ENCODE peak calls at places on chromosomes 1 and 21, in ten cellular contexts. One of them, this sample, is unnamed.

GRCh38 chr1:245684111-245684510 is 529.3 kb downstream of the KIF26B start:
- DNase-seq in naive thymus-derived CD4-positive, alpha-beta T cell: no peak
- DNase-seq in CD4-positive, alpha-beta T cell: no peak
- DNase-seq in heart left ventricle: no peak
- DNase-seq in OCI-LY7: no peak
- DNase-seq in breast epithelium: no peak
- DNase-seq in IMR-90: no peak
- DNase-seq in aorta: no peak
- DNase-seq in left ventricle myocardium inferior: no peak
- DNase-seq in effector memory CD4-positive, alpha-beta T cell: no peak
- DNase-seq in this sample: no peak

GRCh38 chr1:201404016-201404598 is 5.0 kb upstream of the LAD1 start:
- DNase-seq in naive thymus-derived CD4-positive, alpha-beta T cell: no peak
- DNase-seq in CD4-positive, alpha-beta T cell: no peak
- DNase-seq in heart left ventricle: no peak
- DNase-seq in OCI-LY7: no peak
- DNase-seq in breast epithelium: no peak
- DNase-seq in IMR-90: no peak
- DNase-seq in aorta: no peak
- DNase-seq in left ventricle myocardium inferior: no peak
- DNase-seq in effector memory CD4-positive, alpha-beta T cell: no peak
- DNase-seq in this sample: no peak

GRCh38 chr1:85554630-85555327 is 25.8 kb upstream of the CCN1 start:
- DNase-seq in naive thymus-derived CD4-positive, alpha-beta T cell: no peak
- DNase-seq in CD4-positive, alpha-beta T cell: no peak
- DNase-seq in heart left ventricle: no peak
- DNase-seq in OCI-LY7: no peak
- DNase-seq in breast epithelium: no peak
- DNase-seq in IMR-90: peak; percentile 70
- DNase-seq in aorta: no peak
- DNase-seq in left ventricle myocardium inferior: no peak
- DNase-seq in effector memory CD4-positive, alpha-beta T cell: no peak
- DNase-seq in this sample: no peak

GRCh38 chr1:211327341-211327921 is 798 bp downstream of the TRAF5 start:
- DNase-seq in naive thymus-derived CD4-positive, alpha-beta T cell: no peak
- DNase-seq in CD4-positive, alpha-beta T cell: peak; percentile 33
- DNase-seq in heart left ventricle: peak; percentile 25
- DNase-seq in OCI-LY7: peak; percentile 59
- DNase-seq in breast epithelium: no peak
- DNase-seq in IMR-90: peak; percentile 71
- DNase-seq in aorta: no peak
- DNase-seq in left ventricle myocardium inferior: no peak
- DNase-seq in effector memory CD4-positive, alpha-beta T cell: no peak
- DNase-seq in this sample: no peak

GRCh38 chr1:112546076-112546475 is 37.3 kb downstream of the WNT2B start:
- DNase-seq in naive thymus-derived CD4-positive, alpha-beta T cell: no peak
- DNase-seq in CD4-positive, alpha-beta T cell: no peak
- DNase-seq in heart left ventricle: no peak
- DNase-seq in OCI-LY7: no peak
- DNase-seq in breast epithelium: no peak
- DNase-seq in IMR-90: no peak
- DNase-seq in aorta: no peak
- DNase-seq in left ventricle myocardium inferior: no peak
- DNase-seq in effector memory CD4-positive, alpha-beta T cell: no peak
- DNase-seq in this sample: no peak

GRCh38 chr1:22031214-22031962 is 21.1 kb upstream of the CDC42 start:
- DNase-seq in naive thymus-derived CD4-positive, alpha-beta T cell: peak; percentile 18
- DNase-seq in CD4-positive, alpha-beta T cell: peak; percentile 33
- DNase-seq in heart left ventricle: peak; percentile 62
- DNase-seq in OCI-LY7: no peak
- DNase-seq in breast epithelium: peak; percentile 74
- DNase-seq in IMR-90: no peak
- DNase-seq in aorta: no peak
- DNase-seq in left ventricle myocardium inferior: no peak
- DNase-seq in effector memory CD4-positive, alpha-beta T cell: no peak
- DNase-seq in this sample: no peak

GRCh38 chr1:150622219-150622975 is 7.0 kb downstream of the ENSA start:
- DNase-seq in naive thymus-derived CD4-positive, alpha-beta T cell: no peak
- DNase-seq in CD4-positive, alpha-beta T cell: no peak
- DNase-seq in heart left ventricle: peak; percentile 72
- DNase-seq in OCI-LY7: no peak
- DNase-seq in breast epithelium: no peak
- DNase-seq in IMR-90: no peak
- DNase-seq in aorta: peak; percentile 82
- DNase-seq in left ventricle myocardium inferior: peak; percentile 59
- DNase-seq in effector memory CD4-positive, alpha-beta T cell: no peak
- DNase-seq in this sample: no peak

GRCh38 chr1:20593766-20594165 is 4.9 kb downstream of the CDA start:
- DNase-seq in naive thymus-derived CD4-positive, alpha-beta T cell: no peak
- DNase-seq in CD4-positive, alpha-beta T cell: no peak
- DNase-seq in heart left ventricle: no peak
- DNase-seq in OCI-LY7: peak; percentile 51
- DNase-seq in breast epithelium: no peak
- DNase-seq in IMR-90: no peak
- DNase-seq in aorta: no peak
- DNase-seq in left ventricle myocardium inferior: no peak
- DNase-seq in effector memory CD4-positive, alpha-beta T cell: no peak
- DNase-seq in this sample: no peak

GRCh38 chr21:14414932-14415508 is 32.1 kb upstream of the HSPA13 start:
- DNase-seq in naive thymus-derived CD4-positive, alpha-beta T cell: no peak
- DNase-seq in CD4-positive, alpha-beta T cell: no peak
- DNase-seq in heart left ventricle: no peak
- DNase-seq in OCI-LY7: no peak
- DNase-seq in breast epithelium: no peak
- DNase-seq in IMR-90: no peak
- DNase-seq in aorta: no peak
- DNase-seq in left ventricle myocardium inferior: no peak
- DNase-seq in effector memory CD4-positive, alpha-beta T cell: no peak
- DNase-seq in this sample: no peak

GRCh38 chr21:38667466-38667865 is 138.3 kb upstream of the ETS2 start:
- DNase-seq in naive thymus-derived CD4-positive, alpha-beta T cell: no peak
- DNase-seq in CD4-positive, alpha-beta T cell: no peak
- DNase-seq in heart left ventricle: no peak
- DNase-seq in OCI-LY7: no peak
- DNase-seq in breast epithelium: no peak
- DNase-seq in IMR-90: no peak
- DNase-seq in aorta: no peak
- DNase-seq in left ventricle myocardium inferior: no peak
- DNase-seq in effector memory CD4-positive, alpha-beta T cell: no peak
- DNase-seq in this sample: no peak

GRCh38 chr1:163747261-163747660 is 425.5 kb downstream of the NUF2 start:
- DNase-seq in naive thymus-derived CD4-positive, alpha-beta T cell: no peak
- DNase-seq in CD4-positive, alpha-beta T cell: no peak
- DNase-seq in heart left ventricle: no peak
- DNase-seq in OCI-LY7: no peak
- DNase-seq in breast epithelium: no peak
- DNase-seq in IMR-90: no peak
- DNase-seq in aorta: no peak
- DNase-seq in left ventricle myocardium inferior: no peak
- DNase-seq in effector memory CD4-positive, alpha-beta T cell: no peak
- DNase-seq in this sample: no peak

GRCh38 chr1:4062041-4062440 is 162.0 kb upstream of the C1orf174 start:
- DNase-seq in naive thymus-derived CD4-positive, alpha-beta T cell: no peak
- DNase-seq in CD4-positive, alpha-beta T cell: no peak
- DNase-seq in heart left ventricle: no peak
- DNase-seq in OCI-LY7: no peak
- DNase-seq in breast epithelium: no peak
- DNase-seq in IMR-90: no peak
- DNase-seq in aorta: peak; percentile 59
- DNase-seq in left ventricle myocardium inferior: no peak
- DNase-seq in effector memory CD4-positive, alpha-beta T cell: no peak
- DNase-seq in this sample: no peak
- H3K9me3 ChIP-seq in naive thymus-derived CD4-positive, alpha-beta T cell: no peaks in the 10 kb centered on the region
- H3K9me3 ChIP-seq in CD4-positive, alpha-beta T cell: no peaks in the 10 kb centered on the region
- H3K9me3 ChIP-seq in heart left ventricle: no peaks in the 10 kb centered on the region
- H3K9me3 ChIP-seq in OCI-LY7: no peaks in the 10 kb centered on the region
- H3K9me3 ChIP-seq in breast epithelium: no peaks in the 10 kb centered on the region
- H3K9me3 ChIP-seq in IMR-90: peaks cover 51% of the 10 kb centered on the region
- H3K9me3 ChIP-seq in aorta: no peaks in the 10 kb centered on the region
- H3K9me3 ChIP-seq in left ventricle myocardium inferior: no peaks in the 10 kb centered on the region
- H3K9me3 ChIP-seq in effector memory CD4-positive, alpha-beta T cell: no peaks in the 10 kb centered on the region
- H3K9me3 ChIP-seq in this sample: no peaks in the 10 kb centered on the region

GRCh38 chr1:204924013-204924759 is 53.5 kb downstream of the NFASC start:
- DNase-seq in naive thymus-derived CD4-positive, alpha-beta T cell: no peak
- DNase-seq in CD4-positive, alpha-beta T cell: no peak
- DNase-seq in heart left ventricle: no peak
- DNase-seq in OCI-LY7: no peak
- DNase-seq in breast epithelium: no peak
- DNase-seq in IMR-90: no peak
- DNase-seq in aorta: no peak
- DNase-seq in left ventricle myocardium inferior: no peak
- DNase-seq in effector memory CD4-positive, alpha-beta T cell: no peak
- DNase-seq in this sample: no peak

GRCh38 chr1:204920967-204921366 is 50.3 kb downstream of the NFASC start:
- DNase-seq in naive thymus-derived CD4-positive, alpha-beta T cell: no peak
- DNase-seq in CD4-positive, alpha-beta T cell: no peak
- DNase-seq in heart left ventricle: no peak
- DNase-seq in OCI-LY7: no peak
- DNase-seq in breast epithelium: no peak
- DNase-seq in IMR-90: no peak
- DNase-seq in aorta: no peak
- DNase-seq in left ventricle myocardium inferior: no peak
- DNase-seq in effector memory CD4-positive, alpha-beta T cell: no peak
- DNase-seq in this sample: no peak

GRCh38 chr1:204923626-204924012 is 53.0 kb downstream of the NFASC start:
- DNase-seq in naive thymus-derived CD4-positive, alpha-beta T cell: no peak
- DNase-seq in CD4-positive, alpha-beta T cell: no peak
- DNase-seq in heart left ventricle: no peak
- DNase-seq in OCI-LY7: no peak
- DNase-seq in breast epithelium: no peak
- DNase-seq in IMR-90: no peak
- DNase-seq in aorta: no peak
- DNase-seq in left ventricle myocardium inferior: no peak
- DNase-seq in effector memory CD4-positive, alpha-beta T cell: no peak
- DNase-seq in this sample: no peak

GRCh38 chr1:204921855-204922516 is 51.3 kb downstream of the NFASC start:
- DNase-seq in naive thymus-derived CD4-positive, alpha-beta T cell: no peak
- DNase-seq in CD4-positive, alpha-beta T cell: no peak
- DNase-seq in heart left ventricle: no peak
- DNase-seq in OCI-LY7: no peak
- DNase-seq in breast epithelium: no peak
- DNase-seq in IMR-90: no peak
- DNase-seq in aorta: no peak
- DNase-seq in left ventricle myocardium inferior: no peak
- DNase-seq in effector memory CD4-positive, alpha-beta T cell: no peak
- DNase-seq in this sample: no peak

DNA sequence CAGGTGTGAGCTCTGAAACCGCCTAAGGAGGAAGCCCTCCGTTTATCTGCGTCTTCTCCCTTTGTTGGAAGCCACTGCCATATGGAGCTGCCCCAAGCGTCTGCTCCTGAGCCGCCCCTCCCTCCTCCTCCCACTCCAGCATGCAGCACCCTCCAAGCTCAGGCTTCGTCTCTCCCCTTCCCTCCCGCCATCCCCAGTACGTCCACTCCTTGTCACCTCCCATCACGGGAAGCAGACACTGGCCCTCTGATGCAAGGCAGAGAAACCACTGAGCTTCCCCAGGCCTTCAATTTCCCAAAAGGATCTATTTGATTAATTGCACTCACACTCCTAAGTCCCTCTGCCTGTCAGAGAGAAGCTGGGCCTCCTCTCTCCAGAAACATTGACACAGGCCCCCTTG is 52.5 kb downstream of the NFASC start:
- DNase-seq in naive thymus-derived CD4-positive, alpha-beta T cell: no peak
- DNase-seq in CD4-positive, alpha-beta T cell: no peak
- DNase-seq in heart left ventricle: no peak
- DNase-seq in OCI-LY7: no peak
- DNase-seq in breast epithelium: no peak
- DNase-seq in IMR-90: no peak
- DNase-seq in aorta: no peak
- DNase-seq in left ventricle myocardium inferior: no peak
- DNase-seq in effector memory CD4-positive, alpha-beta T cell: no peak
- DNase-seq in this sample: no peak
- H3K9me3 ChIP-seq in naive thymus-derived CD4-positive, alpha-beta T cell: no peaks in the 10 kb centered on the region
- H3K9me3 ChIP-seq in CD4-positive, alpha-beta T cell: no peaks in the 10 kb centered on the region
- H3K9me3 ChIP-seq in heart left ventricle: no peaks in the 10 kb centered on the region
- H3K9me3 ChIP-seq in OCI-LY7: no peaks in the 10 kb centered on the region
- H3K9me3 ChIP-seq in breast epithelium: no peaks in the 10 kb centered on the region
- H3K9me3 ChIP-seq in IMR-90: no peaks in the 10 kb centered on the region
- H3K9me3 ChIP-seq in aorta: no peaks in the 10 kb centered on the region
- H3K9me3 ChIP-seq in left ventricle myocardium inferior: no peaks in the 10 kb centered on the region
- H3K9me3 ChIP-seq in effector memory CD4-positive, alpha-beta T cell: no peaks in the 10 kb centered on the region
- H3K9me3 ChIP-seq in this sample: no peaks in the 10 kb centered on the region

GRCh38 chr1:111062081-111062480 is 77.8 kb downstream of the DRAM2 start:
- DNase-seq in naive thymus-derived CD4-positive, alpha-beta T cell: no peak
- DNase-seq in CD4-positive, alpha-beta T cell: no peak
- DNase-seq in heart left ventricle: no peak
- DNase-seq in OCI-LY7: no peak
- DNase-seq in breast epithelium: no peak
- DNase-seq in IMR-90: no peak
- DNase-seq in aorta: no peak
- DNase-seq in left ventricle myocardium inferior: no peak
- DNase-seq in effector memory CD4-positive, alpha-beta T cell: no peak
- DNase-seq in this sample: no peak

GRCh38 chr1:111063595-111063994 is 76.3 kb downstream of the DRAM2 start:
- DNase-seq in naive thymus-derived CD4-positive, alpha-beta T cell: no peak
- DNase-seq in CD4-positive, alpha-beta T cell: no peak
- DNase-seq in heart left ventricle: no peak
- DNase-seq in OCI-LY7: no peak
- DNase-seq in breast epithelium: no peak
- DNase-seq in IMR-90: no peak
- DNase-seq in aorta: no peak
- DNase-seq in left ventricle myocardium inferior: no peak
- DNase-seq in effector memory CD4-positive, alpha-beta T cell: no peak
- DNase-seq in this sample: no peak

DNA sequence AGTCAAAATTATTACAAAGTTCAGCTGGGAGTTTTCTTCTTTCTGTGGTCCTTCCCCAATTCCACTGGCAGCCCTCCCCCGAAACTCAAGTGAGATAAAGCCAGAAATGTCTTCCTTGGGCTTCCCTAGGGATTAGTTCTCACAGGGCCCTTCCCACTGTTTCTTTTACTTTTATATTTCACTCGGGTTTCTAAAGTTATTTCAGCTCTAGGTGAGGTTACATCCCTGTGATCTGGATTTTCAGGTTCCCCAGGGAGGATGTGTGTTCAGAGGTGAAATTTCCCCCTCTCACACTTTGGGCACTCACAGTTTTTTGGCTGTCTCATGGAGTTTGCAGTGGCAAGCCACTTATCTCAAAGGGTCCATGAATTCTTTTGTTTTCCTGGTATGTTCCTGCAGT is 77.3 kb downstream of the DRAM2 start:
- DNase-seq in naive thymus-derived CD4-positive, alpha-beta T cell: no peak
- DNase-seq in CD4-positive, alpha-beta T cell: no peak
- DNase-seq in heart left ventricle: no peak
- DNase-seq in OCI-LY7: no peak
- DNase-seq in breast epithelium: no peak
- DNase-seq in IMR-90: no peak
- DNase-seq in aorta: no peak
- DNase-seq in left ventricle myocardium inferior: no peak
- DNase-seq in effector memory CD4-positive, alpha-beta T cell: no peak
- DNase-seq in this sample: no peak
- H3K9me3 ChIP-seq in naive thymus-derived CD4-positive, alpha-beta T cell: no peaks in the 10 kb centered on the region
- H3K9me3 ChIP-seq in CD4-positive, alpha-beta T cell: peaks cover 34% of the 10 kb centered on the region
- H3K9me3 ChIP-seq in heart left ventricle: no peaks in the 10 kb centered on the region
- H3K9me3 ChIP-seq in OCI-LY7: peaks cover 27% of the 10 kb centered on the region
- H3K9me3 ChIP-seq in breast epithelium: peaks cover 7% of the 10 kb centered on the region
- H3K9me3 ChIP-seq in IMR-90: no peaks in the 10 kb centered on the region
- H3K9me3 ChIP-seq in aorta: peaks cover 7% of the 10 kb centered on the region
- H3K9me3 ChIP-seq in left ventricle myocardium inferior: peaks cover 70% of the 10 kb centered on the region
- H3K9me3 ChIP-seq in effector memory CD4-positive, alpha-beta T cell: peaks cover 9% of the 10 kb centered on the region
- H3K9me3 ChIP-seq in this sample: no peaks in the 10 kb centered on the region

GRCh38 chr1:243233908-243234307 is 21.2 kb downstream of the CEP170 start:
- DNase-seq in naive thymus-derived CD4-positive, alpha-beta T cell: no peak
- DNase-seq in CD4-positive, alpha-beta T cell: no peak
- DNase-seq in heart left ventricle: no peak
- DNase-seq in OCI-LY7: no peak
- DNase-seq in breast epithelium: no peak
- DNase-seq in IMR-90: peak; percentile 94
- DNase-seq in aorta: no peak
- DNase-seq in left ventricle myocardium inferior: no peak
- DNase-seq in effector memory CD4-positive, alpha-beta T cell: no peak
- DNase-seq in this sample: no peak
- H3K9me3 ChIP-seq in naive thymus-derived CD4-positive, alpha-beta T cell: no peaks in the 10 kb centered on the region
- H3K9me3 ChIP-seq in CD4-positive, alpha-beta T cell: peaks cover 28% of the 10 kb centered on the region
- H3K9me3 ChIP-seq in heart left ventricle: peaks cover 13% of the 10 kb centered on the region
- H3K9me3 ChIP-seq in OCI-LY7: peaks cover 60% of the 10 kb centered on the region
- H3K9me3 ChIP-seq in breast epithelium: peaks cover 12% of the 10 kb centered on the region
- H3K9me3 ChIP-seq in IMR-90: peaks cover 17% of the 10 kb centered on the region
- H3K9me3 ChIP-seq in aorta: peaks cover 6% of the 10 kb centered on the region
- H3K9me3 ChIP-seq in left ventricle myocardium inferior: peaks cover 35% of the 10 kb centered on the region
- H3K9me3 ChIP-seq in effector memory CD4-positive, alpha-beta T cell: no peaks in the 10 kb centered on the region
- H3K9me3 ChIP-seq in this sample: peaks cover 6% of the 10 kb centered on the region